ENCODE peak calls at places on chromosomes 5 and 9, in four cellular contexts. One of them, this sample, is unnamed.

GRCh38 chr5:109863752-109864151 is 174.0 kb downstream of the MAN2A1 start:
- DNase-seq in OCI-M1: no peak
- DNase-seq in left kidney: no peak
- DNase-seq in A549: no peak
- DNase-seq in this sample: peak

GRCh38 chr5:110105692-110106091 is 416.0 kb downstream of the MAN2A1 start:
- DNase-seq in OCI-M1: no peak
- DNase-seq in left kidney: no peak
- DNase-seq in A549: no peak
- DNase-seq in this sample: peak

GRCh38 chr9:20921362-20921761 is 110.1 kb downstream of the HACD4 start:
- DNase-seq in OCI-M1: no peak
- DNase-seq in left kidney: no peak
- DNase-seq in A549: no peak
- DNase-seq in this sample: no peak

GRCh38 chr9:17810728-17811634 is 232.1 kb downstream of the SH3GL2 start:
- DNase-seq in OCI-M1: peak
- DNase-seq in left kidney: peak
- DNase-seq in A549: peak
- DNase-seq in this sample: peak

GRCh38 chr5:139474815-139475791 is 4.3 kb downstream of the SMIM33 start:
- DNase-seq in OCI-M1: peak
- DNase-seq in left kidney: peak
- DNase-seq in A549: no peak
- DNase-seq in this sample: no peak

GRCh38 chr9:116901260-116901659 is 214.2 kb downstream of the TRIM32 start:
- DNase-seq in OCI-M1: no peak
- DNase-seq in left kidney: no peak
- DNase-seq in A549: no peak
- DNase-seq in this sample: no peak

GRCh38 chr9:135166566-135166965 is 79.1 kb downstream of the OLFM1 start:
- DNase-seq in OCI-M1: no peak
- DNase-seq in left kidney: no peak
- DNase-seq in A549: no peak
- DNase-seq in this sample: no peak

GRCh38 chr5:119355244-119355635 is 579 bp upstream of the TNFAIP8 start:
- DNase-seq in OCI-M1: no peak
- DNase-seq in left kidney: peak
- DNase-seq in A549: no peak
- DNase-seq in this sample: no peak

GRCh38 chr5:179198865-179199645 is 138.9 kb downstream of the ZNF354C start:
- DNase-seq in OCI-M1: no peak
- DNase-seq in left kidney: peak
- DNase-seq in A549: no peak
- DNase-seq in this sample: peak